ENCODE peak calls at places on chromosomes 7 and 10, in ten cellular contexts. Q is epithelial cell of proximal tubule; J is NCI-H1092 treated with DMSO at 0.1 percent for 48 hours; Y is astrocyte of the spinal cord; W is activated naive CD8-positive, alpha-beta T cell treated with anti-CD3 and anti-CD28 coated beads, Interleukin-2, amount 50 U/mL, for 24 hours; S is activated gamma-delta T cell treated with Interleukin-2 at 50 U/mL for 16 hours; F is NK-92 treated with Interleukin-12 subunit alpha and Interleukin-12 subunit beta, amount 100 ng/mL, for 24 hours; Z is T-helper 1 cell; C is iris pigment epithelial cell; G is fibroblast of lung. K is an unnamed sample.

GRCh38 chr7:131095346-131095745 is 232.3 kb upstream of the MKLN1 start:
- DNase-seq in Q (no peak), J (no peak), Y (peak), W (no peak), S (no peak), F (no peak), Z (no peak), C (no peak), G (no peak), K (no peak)

GRCh38 chr10:122142652-122143237 is 128.4 kb upstream of the BTBD16 start:
- DNase-seq in Q (no peak), J (no peak), Y (no peak), W (peak), S (peak), F (peak), Z (no peak), C (no peak), G (no peak), K (no peak)

GRCh38 chr7:46071076-46071475 is 150.0 kb upstream of the IGFBP3 start:
- DNase-seq in Q (no peak), J (no peak), Y (peak), W (no peak), S (no peak), F (no peak), Z (no peak), C (peak), G (peak), K (no peak)

GRCh38 chr10:62831346-62831745 is 15.2 kb upstream of the EGR2 start:
- DNase-seq in Q (no peak), J (no peak), Y (peak), W (no peak), S (no peak), F (no peak), Z (no peak), C (peak), G (peak), K (no peak)

GRCh38 chr7:147852833-147853232 is 737.7 kb upstream of the C7orf33 start:
- DNase-seq in Q (no peak), J (no peak), Y (no peak), W (no peak), S (no peak), F (no peak), Z (no peak), C (no peak), G (no peak), K (no peak)

GRCh38 chr10:34228066-34228465 is 587.0 kb downstream of the PARD3 start:
- DNase-seq in Q (no peak), J (no peak), Y (no peak), W (no peak), S (no peak), F (no peak), Z (no peak), C (no peak), G (no peak), K (no peak)

GRCh38 chr7:102232686-102233286 is 53.9 kb upstream of the SH2B2 start:
- DNase-seq in Q (no peak), J (no peak), Y (no peak), W (no peak), S (no peak), F (no peak), Z (no peak), C (no peak), G (no peak), K (no peak)

GRCh38 chr10:75234683-75235374 is 928 bp downstream of the COMTD1 start:
- DNase-seq in Q (no peak), J (peak), Y (no peak), W (peak), S (peak), F (no peak), Z (no peak), C (no peak), G (no peak), K (no peak)

GRCh38 chr7:156160811-156161210 is 348.5 kb upstream of the SHH start:
- DNase-seq in Q (no peak), J (no peak), Y (no peak), W (no peak), S (no peak), F (no peak), Z (no peak), C (no peak), G (no peak), K (no peak)

GRCh38 chr7:119969763-119970162 is 303.2 kb upstream of the KCND2 start:
- DNase-seq in Q (no peak), J (no peak), Y (no peak), W (no peak), S (no peak), F (no peak), Z (no peak), C (no peak), G (no peak), K (no peak)

GRCh38 chr10:124992462-124993344 is 50.8 kb downstream of the ZRANB1 start:
- DNase-seq in Q (no peak), J (peak), Y (peak), W (peak), S (no peak), F (no peak), Z (peak), C (peak), G (peak), K (peak)

GRCh38 chr10:84076540-84077195 is 62.6 kb upstream of the GHITM start:
- DNase-seq in Q (peak), J (no peak), Y (peak), W (no peak), S (no peak), F (no peak), Z (no peak), C (peak), G (no peak), K (no peak)

GRCh38 chr10:86103391-86104101 is 263.0 kb downstream of the GRID1 start:
- DNase-seq in Q (no peak), J (no peak), Y (no peak), W (no peak), S (no peak), F (no peak), Z (no peak), C (no peak), G (no peak), K (no peak)

GRCh38 chr10:6563075-6563474 is 17.0 kb downstream of the PRKCQ start:
- DNase-seq in Q (no peak), J (no peak), Y (no peak), W (peak), S (no peak), F (no peak), Z (peak), C (no peak), G (no peak), K (no peak)

GRCh38 chr10:113853577-113854018 is 284 bp downstream of the DCLRE1A start:
- DNase-seq in Q (no peak), J (no peak), Y (no peak), W (no peak), S (no peak), F (no peak), Z (no peak), C (no peak), G (peak), K (no peak)

GRCh38 chr10:122033224-122033926 is 44.4 kb downstream of the TACC2 start:
- DNase-seq in Q (no peak), J (no peak), Y (no peak), W (no peak), S (no peak), F (no peak), Z (no peak), C (no peak), G (no peak), K (no peak)

GRCh38 chr10:63738410-63738809 is 217.2 kb downstream of the REEP3 start:
- DNase-seq in Q (peak), J (no peak), Y (peak), W (no peak), S (no peak), F (no peak), Z (no peak), C (peak), G (peak), K (no peak)

GRCh38 chr10:84257343-84258020 is 12.6 kb downstream of the RGR start:
- DNase-seq in Q (no peak), J (no peak), Y (no peak), W (no peak), S (no peak), F (no peak), Z (no peak), C (no peak), G (no peak), K (no peak)

GRCh38 chr10:93072225-93072712 is 1.4 kb upstream of the CYP26A1 start:
- DNase-seq in Q (no peak), J (no peak), Y (no peak), W (no peak), S (no peak), F (no peak), Z (no peak), C (no peak), G (no peak), K (no peak)

GRCh38 chr7:106015586-106016218 is 52.6 kb downstream of the CDHR3 start:
- DNase-seq in Q (no peak), J (peak), Y (no peak), W (no peak), S (no peak), F (no peak), Z (no peak), C (no peak), G (peak), K (no peak)

GRCh38 chr10:100631192-100631591 is 95.4 kb downstream of the HIF1AN start:
- DNase-seq in Q (no peak), J (no peak), Y (no peak), W (no peak), S (no peak), F (no peak), Z (no peak), C (no peak), G (no peak), K (no peak)

GRCh38 chr10:43676360-43676759 is 27.7 kb upstream of the ZNF32 start:
- DNase-seq in Q (no peak), J (no peak), Y (no peak), W (no peak), S (no peak), F (no peak), Z (no peak), C (no peak), G (no peak), K (no peak)

GRCh38 chr10:47413531-47414226 is 29.6 kb upstream of the ZNF488 start:
- DNase-seq in Q (no peak), J (no peak), Y (no peak), W (no peak), S (no peak), F (no peak), Z (no peak), C (no peak), G (no peak), K (no peak)

GRCh38 chr7:104160375-104160774 is 47.4 kb downstream of the ORC5 start:
- DNase-seq in Q (no peak), J (peak), Y (peak), W (no peak), S (no peak), F (no peak), Z (no peak), C (peak), G (peak), K (no peak)

K was measured in Panc1.